ENCODE peak calls at places on chromosome 17, in six cellular contexts. P, L, M, F, D and W are unnamed samples.

GRCh38 chr17:347309-347708 is 5.3 kb downstream of the RPH3AL start:
- DNase-seq in P (peak; percentile 17), D (no peak), L (no peak), M (no peak), F (no peak), W (no peak)

GRCh38 chr17:34712481-34713195 is 133.3 kb downstream of the TMEM132E start:
- DNase-seq in M (no peak), L (no peak), F (no peak), P (no peak), D (no peak), W (no peak)

GRCh38 chr17:81481011-81481799 is 31.4 kb downstream of the ACTG1 start:
- DNase-seq in P (peak; percentile 82), L (peak; percentile 84), F (peak; percentile 99), M (peak; percentile 70), D (peak; percentile 75), W (peak; percentile 46)

GRCh38 chr17:58141505-58141904 is 6.7 kb upstream of the OR4D1 start:
- DNase-seq in M (no peak), L (no peak), F (no peak), P (no peak), D (no peak), W (no peak)

GRCh38 chr17:35046740-35047283 is 16.7 kb downstream of the RFFL start:
- DNase-seq in D (peak; percentile 56), P (no peak), F (peak; percentile 83), M (no peak), L (no peak), W (peak; percentile 47)

GRCh38 chr17:29111816-29112499 is 68.2 kb downstream of the MYO18A start:
- DNase-seq in D (peak; percentile 75), M (peak; percentile 63), L (peak; percentile 76), P (peak; percentile 76), F (peak; percentile 65), W (peak; percentile 55)

GRCh38 chr17:13337864-13338371 is 263.8 kb downstream of the HS3ST3A1 start:
- DNase-seq in L (no peak), M (peak; percentile 36), D (peak; percentile 84), F (peak; percentile 46), P (no peak), W (peak; percentile 78)

GRCh38 chr17:4693416-4693815 is 10.5 kb downstream of the PELP1 start:
- DNase-seq in D (no peak), L (no peak), P (no peak), M (no peak), F (no peak), W (no peak)

GRCh38 chr17:66302761-66303626 is 581 bp downstream of the PRKCA start:
- DNase-seq in D (peak; percentile 74), M (peak; percentile 43), P (peak; percentile 58), L (peak; percentile 79), F (peak; percentile 39), W (peak; percentile 42)

GRCh38 chr17:82399030-82399429 is 19.1 kb upstream of the HEXD start:
- DNase-seq in P (peak; percentile 83), F (no peak), D (peak; percentile 92), M (no peak), L (no peak), W (peak; percentile 50)

GRCh38 chr17:77724876-77725615 is 233.5 kb upstream of the TNRC6C start:
- DNase-seq in F (no peak), M (no peak), D (no peak), L (no peak), P (no peak), W (no peak)

GRCh38 chr17:69375229-69375628 is 39.3 kb upstream of the MAP2K6 start:
- DNase-seq in M (no peak), F (no peak), L (no peak), D (no peak), P (no peak), W (no peak)

GRCh38 chr17:38735161-38735997 is 5.2 kb downstream of the CISD3 start:
- DNase-seq in D (peak; percentile 50), L (peak; percentile 78), P (peak; percentile 72), F (peak; percentile 82), M (no peak), W (no peak)

GRCh38 chr17:9024497-9024896 is 3.2 kb downstream of the NTN1 start:
- DNase-seq in M (peak; percentile 43), F (no peak), D (no peak), P (no peak), L (peak; percentile 56), W (no peak)

GRCh38 chr17:40070895-40071719 is 8.3 kb downstream of the THRA start:
- DNase-seq in D (peak; percentile 44), P (peak; percentile 81), F (no peak), L (peak; percentile 93), M (no peak), W (no peak)
- H3K4me1 ChIP-seq in D (peaks cover 50% of the 10 kb centered on the region), P (no peaks in the 10 kb centered on the region), F (peaks cover 87% of the 10 kb centered on the region), L (peaks cover 15% of the 10 kb centered on the region), M (peaks cover 62% of the 10 kb centered on the region), W (peaks cover 53% of the 10 kb centered on the region)

GRCh38 chr17:76384987-76385891 is 830 bp downstream of the SPHK1 start:
- DNase-seq in L (peak; percentile 79), P (peak; percentile 81), F (peak; percentile 82), M (peak; percentile 43), D (peak; percentile 95), W (peak; percentile 73)

GRCh38 chr17:76383645-76384221 is 676 bp upstream of the SPHK1 start:
- DNase-seq in P (peak; percentile 78), D (peak; percentile 84), M (peak; percentile 63), L (no peak), F (peak; percentile 75), W (peak; percentile 53)

GRCh38 chr17:76384222-76384986 is at the start of gene SPHK1:
- DNase-seq in P (peak; percentile 86), M (peak; percentile 75), F (peak; percentile 92), D (peak; percentile 95), L (peak; percentile 81), W (peak; percentile 81)

GRCh38 chr17:76386966-76387765 is 2.8 kb downstream of the SPHK1 start:
- DNase-seq in P (peak; percentile 58), F (no peak), L (no peak), D (no peak), M (no peak), W (no peak)

GRCh38 chr17:76385892-76386786 is 1.7 kb downstream of the SPHK1 start:
- DNase-seq in F (peak; percentile 93), P (peak; percentile 89), M (peak; percentile 68), D (peak; percentile 92), L (peak; percentile 85), W (peak; percentile 78)
- H3K4me1 ChIP-seq in F (peaks cover 71% of the 10 kb centered on the region), P (no peaks in the 10 kb centered on the region), M (peaks cover 8% of the 10 kb centered on the region), D (peaks cover 22% of the 10 kb centered on the region), L (peaks cover 5% of the 10 kb centered on the region), W (peaks cover 13% of the 10 kb centered on the region)

GRCh38 chr17:56913867-56914640 is at the start of gene TRIM25:
- DNase-seq in P (peak; percentile 95), M (peak; percentile 67), D (peak; percentile 96), F (peak; percentile 95), L (peak; percentile 97), W (peak; percentile 82)

GRCh38 chr17:56910509-56911235 is 3.2 kb downstream of the TRIM25 start:
- DNase-seq in D (no peak), M (no peak), L (no peak), P (no peak), F (no peak), W (no peak)

GRCh38 chr17:56914641-56915263 is 903 bp upstream of the TRIM25 start:
- DNase-seq in P (no peak), F (no peak), D (no peak), M (no peak), L (no peak), W (no peak)

GRCh38 chr17:56913000-56913866 is 616 bp downstream of the TRIM25 start:
- DNase-seq in D (peak; percentile 58), P (peak; percentile 56), L (no peak), M (peak; percentile 17), F (peak; percentile 24), W (no peak)

DNA sequence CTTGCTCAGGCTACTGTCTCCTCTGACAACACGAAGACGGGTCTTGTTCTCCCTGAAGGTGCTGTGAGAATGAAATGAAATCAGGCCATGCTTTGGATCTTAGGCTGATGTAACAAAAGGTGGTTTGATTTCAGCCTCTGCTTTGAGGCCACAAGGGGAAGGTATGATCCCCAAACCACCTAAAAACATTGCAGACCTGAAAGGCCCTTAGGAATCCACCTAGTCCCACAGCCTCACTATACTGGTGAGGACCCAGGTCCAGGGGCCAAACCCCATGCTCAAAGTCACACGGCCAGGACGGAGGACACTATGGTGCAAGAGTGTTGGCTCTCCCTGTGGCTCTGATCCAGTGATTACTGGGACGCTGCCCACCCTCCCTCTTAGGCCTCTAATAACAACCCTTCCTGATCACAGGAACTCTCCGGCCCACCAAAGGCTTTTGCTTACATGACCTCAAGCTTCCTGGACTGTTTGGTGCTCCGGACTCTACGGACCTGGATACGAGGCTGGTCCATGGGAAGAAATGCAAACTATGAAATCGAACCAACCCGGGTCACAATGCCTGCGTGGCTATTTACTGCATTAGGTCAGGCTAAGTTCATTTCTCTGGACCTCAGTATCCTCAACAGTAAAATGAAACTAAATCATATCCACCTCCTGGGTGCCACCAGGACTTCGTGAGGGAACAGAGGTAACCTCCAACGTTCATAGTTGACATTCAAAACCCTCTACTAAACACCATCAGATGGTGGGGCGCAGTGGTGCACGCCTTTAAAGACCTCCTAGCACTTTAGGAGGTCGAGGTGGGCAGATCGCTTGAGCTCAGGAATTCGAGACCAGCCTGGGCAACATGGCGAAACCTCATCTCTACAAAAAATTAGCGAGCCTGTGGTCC is 1.5 kb downstream of the TRIM25 start:
- DNase-seq in D (peak; percentile 66), P (peak; percentile 62), F (peak; percentile 31), M (no peak), L (peak; percentile 81), W (no peak)
- H3K4me1 ChIP-seq in D (peaks cover 30% of the 10 kb centered on the region), P (no peaks in the 10 kb centered on the region), F (peaks cover 55% of the 10 kb centered on the region), M (peaks cover 5% of the 10 kb centered on the region), L (peaks cover 4% of the 10 kb centered on the region), W (peaks cover 17% of the 10 kb centered on the region)

GRCh38 chr17:59152925-59153324 is 2.1 kb downstream of the SKA2 start:
- DNase-seq in L (no peak), D (no peak), P (no peak), M (no peak), F (no peak), W (no peak)
- H3K4me1 ChIP-seq in L (no peaks in the 10 kb centered on the region), D (peaks cover 38% of the 10 kb centered on the region), P (peaks cover 1% of the 10 kb centered on the region), M (peaks cover 12% of the 10 kb centered on the region), F (peaks cover 13% of the 10 kb centered on the region), W (peaks cover 3% of the 10 kb centered on the region)

GRCh38 chr17:43329183-43329582 is 69.6 kb upstream of the ARL4D start:
- DNase-seq in L (no peak), F (no peak), D (no peak), P (no peak), M (no peak), W (no peak)
- H3K4me1 ChIP-seq in L (no peaks in the 10 kb centered on the region), F (no peaks in the 10 kb centered on the region), D (peaks cover 21% of the 10 kb centered on the region), P (no peaks in the 10 kb centered on the region), M (no peaks in the 10 kb centered on the region), W (peaks cover 13% of the 10 kb centered on the region)